ENCODE peak calls at places on chromosomes 13 and 19, in seven cellular contexts. N is stimulated activated CD4-positive, alpha-beta T cell treated with anti-CD3 and anti-CD28 coated beads, Interleukin-12 subunit alpha, Interleukin-12 subunit beta, amount 100 ng/mL, for 4 hours; K is psoas muscle; T is ELF-1; F is neural progenitor cell; S is hepatic stellate cell; Z is naive thymus-derived CD8-positive, alpha-beta T cell. V is an unnamed sample.

GRCh38 chr13:78376033-78376432 is 227.3 kb downstream of the POU4F1 start:
- DNase-seq in F (no peak), Z (no peak), K (no peak), T (no peak), S (no peak), N (no peak), V (no peak)

GRCh38 chr19:48999481-49000325 is 6.0 kb downstream of the RUVBL2 start:
- DNase-seq in S (peak; percentile 80), N (peak; percentile 54), Z (peak; percentile 49), T (peak; percentile 86), F (peak; percentile 88), K (peak; percentile 56), V (no peak)

GRCh38 chr13:114257014-114257413 is 22.3 kb downstream of the CDC16 start:
- DNase-seq in N (no peak), Z (no peak), T (peak; percentile 36), S (no peak), F (no peak), K (no peak), V (no peak)

GRCh38 chr19:6047256-6047655 is 63.0 kb downstream of the RFX2 start:
- DNase-seq in T (no peak), F (no peak), S (no peak), K (no peak), N (no peak), Z (no peak), V (no peak)

GRCh38 chr13:20901668-20902437 is 693 bp downstream of the XPO4 start:
- DNase-seq in S (peak; percentile 24), T (peak; percentile 71), K (peak; percentile 40), F (peak; percentile 52), Z (no peak), N (peak; percentile 32), V (no peak)

GRCh38 chr19:13208964-13209796 is 59.0 kb downstream of the IER2 start:
- DNase-seq in T (peak; percentile 28), S (peak; percentile 34), F (no peak), Z (no peak), N (no peak), K (no peak), V (no peak)

GRCh38 chr19:9309139-9309973 is at the start of gene ZNF699:
- DNase-seq in N (peak; percentile 98), S (peak; percentile 93), Z (peak; percentile 97), T (peak; percentile 98), F (peak; percentile 100), K (peak; percentile 99), V (no peak)

GRCh38 chr13:100835695-100836094 is 161.1 kb upstream of the TMTC4 start:
- DNase-seq in F (no peak), K (no peak), S (no peak), Z (no peak), T (no peak), N (no peak), V (no peak)

GRCh38 chr19:50365434-50366306 is at the start of gene NAPSA:
- DNase-seq in T (no peak), F (no peak), N (no peak), S (no peak), K (no peak), Z (no peak), V (no peak)

GRCh38 chr19:17020823-17021222 is 5.8 kb downstream of the CPAMD8 start:
- DNase-seq in Z (no peak), K (no peak), T (no peak), N (no peak), F (no peak), S (no peak), V (no peak)

GRCh38 chr13:97502691-97503090 is 68.7 kb downstream of the RAP2A start:
- DNase-seq in N (no peak), K (no peak), Z (no peak), F (no peak), S (no peak), T (no peak), V (no peak)

GRCh38 chr19:39138221-39139211 is 12.9 kb downstream of the PAK4 start:
- DNase-seq in K (no peak), Z (no peak), F (no peak), S (no peak), N (no peak), T (no peak), V (no peak)

GRCh38 chr13:112057736-112058518 is 9.0 kb upstream of the SOX1 start:
- DNase-seq in K (no peak), Z (no peak), T (no peak), S (no peak), N (no peak), F (peak; percentile 74), V (no peak)

GRCh38 chr19:48656840-48657474 is 11.0 kb upstream of the CA11 start:
- DNase-seq in S (peak; percentile 68), Z (no peak), N (no peak), T (no peak), F (no peak), K (no peak), V (no peak)

GRCh38 chr13:38993381-38993780 is 2.8 kb upstream of the STOML3 start:
- DNase-seq in K (no peak), Z (no peak), T (no peak), F (no peak), N (no peak), S (no peak), V (no peak)

GRCh38 chr13:72246396-72246795 is 379.4 kb upstream of the DACH1 start:
- DNase-seq in Z (no peak), T (no peak), K (no peak), N (no peak), S (no peak), F (no peak), V (no peak)

GRCh38 chr19:13398780-13399726 is 107.2 kb downstream of the CACNA1A start:
- DNase-seq in F (no peak), T (no peak), N (no peak), K (no peak), Z (no peak), S (peak; percentile 71), V (peak; percentile 35)

GRCh38 chr19:30681162-30681996 is 309.2 kb downstream of the ZNF536 start:
- DNase-seq in N (no peak), Z (no peak), F (no peak), K (no peak), T (no peak), S (no peak), V (no peak)

GRCh38 chr19:8064866-8065486 is 12.4 kb downstream of the CCL25 start:
- DNase-seq in S (no peak), N (no peak), F (no peak), K (no peak), Z (no peak), T (no peak), V (no peak)

GRCh38 chr13:40149611-40150283 is 494.3 kb downstream of the COG6 start:
- DNase-seq in N (no peak), F (no peak), S (peak; percentile 15), T (no peak), Z (no peak), K (no peak), V (no peak)

GRCh38 chr13:30718661-30719520 is 16.5 kb upstream of the ALOX5AP start:
- DNase-seq in N (no peak), F (no peak), K (no peak), T (no peak), S (peak; percentile 82), Z (no peak), V (peak; percentile 80)

GRCh38 chr13:105213512-105213911 is 1322.0 kb downstream of the EFNB2 start:
- DNase-seq in K (no peak), N (no peak), F (peak; percentile 13), T (no peak), S (no peak), Z (no peak), V (no peak)

GRCh38 chr13:25192936-25193335 is 20.8 kb upstream of the AMER2 start:
- DNase-seq in S (no peak), T (no peak), F (no peak), N (no peak), Z (no peak), K (no peak), V (no peak)

GRCh38 chr13:52782486-52783448 is 43.1 kb upstream of the CNMD start:
- DNase-seq in K (no peak), F (no peak), Z (no peak), S (no peak), T (no peak), N (no peak), V (no peak)

V was measured in Panc1.